ENCODE peak calls at places on chromosomes 4 and X, in seven cellular contexts. J is mesenchymal stem cell, F is mesendoderm, S is astrocyte, U is fibroblast of lung, O is trophoblast cell, M is hepatocyte. A is an unnamed sample. For H3K27me3 and H3K4me1, the result is how much of the 10 kb centered on the place peaks cover.

GRCh38 chr4:94488667-94489066 is 36.9 kb downstream of the PDLIM5 start:
- DNase-seq in J (peak), F (no peak), S (peak), U (no peak), O (peak), M (no peak), A (peak)

GRCh38 chrX:65596270-65596669 is 61.7 kb upstream of the LAS1L start:
- DNase-seq in J (peak), F (peak), S (peak), U (peak), O (no peak), M (no peak), A (no peak)

GRCh38 chrX:136122207-136122606 is 25.1 kb upstream of the FHL1 start:
- DNase-seq in J (no peak), F (no peak), S (no peak), U (no peak), O (no peak), M (no peak), A (no peak)

GRCh38 chr4:20075479-20075878 is 176.2 kb upstream of the SLIT2 start:
- DNase-seq in J (peak), F (no peak), S (no peak), U (no peak), O (no peak), M (no peak), A (no peak)

GRCh38 chr4:161841759-161842158 is 322.0 kb downstream of the FSTL5 start:
- DNase-seq in J (no peak), F (no peak), S (no peak), U (no peak), O (no peak), M (no peak), A (no peak)

GRCh38 chrX:17499512-17499911 is 124.5 kb downstream of the NHS start:
- DNase-seq in J (no peak), F (peak), S (no peak), U (no peak), O (no peak), M (no peak), A (no peak)

GRCh38 chrX:150649096-150649870 is 43.9 kb upstream of the MTMR1 start:
- DNase-seq in J (peak), F (no peak), S (peak), U (peak), O (no peak), M (no peak), A (no peak)

GRCh38 chr4:47577779-47578553 is 92.9 kb downstream of the ATP10D start:
- DNase-seq in J (peak), F (no peak), S (no peak), U (peak), O (no peak), M (no peak), A (no peak)

GRCh38 chr4:3408793-3409330 is 32.9 kb upstream of the HGFAC start:
- DNase-seq in J (no peak), F (peak), S (no peak), U (no peak), O (no peak), M (no peak), A (no peak)

GRCh38 chrX:40005290-40006011 is 92.3 kb downstream of the BCOR start:
- DNase-seq in J (no peak), F (no peak), S (no peak), U (no peak), O (no peak), M (no peak), A (no peak)

GRCh38 chr4:146637853-146638800 is 566 bp upstream of the POU4F2 start:
- DNase-seq in J (no peak), F (no peak), S (no peak), U (no peak), O (no peak), M (no peak), A (no peak)

GRCh38 chr4:8738471-8738931 is 133.1 kb downstream of the HMX1 start:
- DNase-seq in J (no peak), F (no peak), S (no peak), U (no peak), O (no peak), M (no peak), A (no peak)

GRCh38 chr4:73853718-73854473 is 800 bp downstream of the PF4V1 start:
- DNase-seq in J (no peak), F (no peak), S (no peak), U (no peak), O (no peak), M (no peak), A (no peak)

GRCh38 chr4:56130609-56131150 is 181.9 kb downstream of the CEP135 start:
- DNase-seq in J (peak), F (no peak), S (peak), U (no peak), O (no peak), M (no peak), A (no peak)

GRCh38 chrX:8731579-8732395 is at the start of gene ANOS1:
- DNase-seq in J (peak), F (peak), S (peak), U (peak), O (no peak), M (peak), A (no peak)

GRCh38 chrX:63930140-63930539 is 145.1 kb upstream of the ARHGEF9 start:
- DNase-seq in J (no peak), F (peak), S (no peak), U (no peak), O (no peak), M (no peak), A (no peak)

GRCh38 chrX:18938710-18939109 is 45.2 kb downstream of the PHKA2 start:
- DNase-seq in J (no peak), F (no peak), S (no peak), U (peak), O (no peak), M (no peak), A (no peak)
- H3K27me3 ChIP-seq in J (under half), F (under half), S (under half), U (under half), O (under half), M (under half), A (under half)

DNA sequence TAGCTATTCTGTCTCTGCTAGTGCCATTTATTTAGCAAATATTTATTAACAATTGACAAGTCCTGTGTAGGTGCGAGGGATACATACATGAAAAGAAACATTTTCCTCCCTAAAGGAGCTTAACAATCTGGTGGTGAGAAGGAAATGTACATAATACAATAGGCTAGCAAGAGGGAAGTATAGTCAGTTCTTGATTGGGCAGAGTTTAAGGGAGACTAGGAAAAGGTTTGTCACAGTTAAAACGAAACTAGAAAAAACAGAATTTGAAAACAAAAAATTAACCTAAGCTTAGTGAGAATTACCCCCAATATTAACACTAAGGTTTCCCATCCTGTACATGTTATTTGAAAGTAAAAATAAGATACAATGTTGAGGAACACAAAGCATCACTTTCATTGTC is 8.6 kb upstream of the MAML3 start:
- DNase-seq in J (no peak), F (no peak), S (no peak), U (no peak), O (no peak), M (no peak), A (no peak)
- H3K4me2 ChIP-seq in J (no peak), F (no peak), S (peak), U (peak), O (no peak), M (no peak), A (no peak)

GRCh38 chr4:168612435-168613139 is 115.7 kb downstream of the PALLD start:
- DNase-seq in J (peak), F (no peak), S (peak), U (peak), O (peak), M (no peak), A (no peak)
- H3K4me1 ChIP-seq in J (under half), F (under half), S (under half), U (under half), O (under half), M (under half), A (under half)

GRCh38 chr4:144655491-144655890 is 9.5 kb downstream of the HHIP start:
- DNase-seq in J (no peak), F (no peak), S (peak), U (no peak), O (no peak), M (no peak), A (no peak)
- H3K27me3 ChIP-seq in J (under half), F (under half), S (under half), U (under half), O (under half), M (under half), A (under half)

GRCh38 chr4:76233967-76234678 is 17.4 kb upstream of the FAM47E start:
- DNase-seq in J (peak), F (peak), S (no peak), U (no peak), O (no peak), M (no peak), A (no peak)

GRCh38 chr4:76235915-76236314 is 15.6 kb upstream of the FAM47E start:
- DNase-seq in J (no peak), F (peak), S (no peak), U (no peak), O (peak), M (peak), A (no peak)

GRCh38 chr4:76233534-76233933 is 18.0 kb upstream of the FAM47E start:
- DNase-seq in J (no peak), F (peak), S (no peak), U (no peak), O (no peak), M (no peak), A (no peak)

GRCh38 chr4:76235407-76235806 is 16.1 kb upstream of the FAM47E start:
- DNase-seq in J (no peak), F (no peak), S (no peak), U (no peak), O (no peak), M (no peak), A (no peak)

DNA sequence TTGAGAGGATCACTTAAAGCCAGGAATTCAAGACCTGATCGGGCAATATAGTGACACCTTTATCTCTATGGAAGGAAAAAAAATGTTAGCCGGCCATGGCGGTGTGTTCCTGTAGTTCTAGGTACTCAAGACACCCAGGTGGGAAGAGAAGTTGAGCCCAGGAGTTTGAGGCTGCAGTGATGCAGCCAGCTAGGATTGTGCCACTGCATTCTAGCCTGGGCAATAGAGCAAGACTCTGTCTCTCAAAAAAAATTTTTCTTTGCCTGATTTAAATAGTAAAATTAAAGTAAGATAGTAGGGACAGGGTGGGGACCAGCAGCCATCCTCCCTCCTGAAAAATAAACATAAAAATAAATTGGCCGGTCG is 16.9 kb upstream of the FAM47E start:
- DNase-seq in J (no peak), F (no peak), S (no peak), U (no peak), O (no peak), M (no peak), A (no peak)
- H3K4me2 ChIP-seq in J (no peak), F (no peak), S (no peak), U (no peak), O (peak), M (no peak), A (no peak)

DNA sequence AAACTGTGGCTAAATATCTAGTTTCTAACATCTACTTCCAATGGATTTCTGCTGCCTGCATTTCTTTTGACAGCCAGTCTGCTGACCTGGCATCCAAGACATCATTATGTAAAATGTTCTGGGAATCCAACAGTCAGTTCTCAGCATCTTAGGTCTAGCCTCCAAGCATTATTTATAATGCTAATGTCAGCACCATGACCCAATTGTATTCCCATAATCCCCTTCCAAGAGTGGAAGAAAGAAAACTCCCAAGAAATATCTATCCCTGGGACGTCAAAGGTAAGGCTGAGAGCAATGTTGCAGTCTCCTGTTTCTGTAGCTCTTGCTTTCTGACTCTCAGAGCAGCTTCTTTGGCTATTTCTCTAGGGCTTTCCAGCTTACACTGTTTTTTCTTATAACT is 50.6 kb upstream of the GAB1 start:
- DNase-seq in J (no peak), F (no peak), S (no peak), U (no peak), O (no peak), M (no peak), A (no peak)
- H3K4me1 ChIP-seq in J (under half), F (under half), S (under half), U (under half), O (under half), M (under half), A (under half)

GRCh38 chr4:87426865-87427517 is 4.6 kb downstream of the NUDT9 start:
- DNase-seq in J (no peak), F (no peak), S (no peak), U (no peak), O (no peak), M (no peak), A (no peak)
- H3K27me3 ChIP-seq in J (under half), F (under half), S (under half), U (under half), O (under half), M (under half), A (under half)

A was measured in PC-9.